ENCODE peak calls at places on chromosome X, in ten cellular contexts. D, U, V, N, Q, L, H, Y, I and P are unnamed samples.
A peak's percentile ranks its signal among the peaks of the same experiment; 100 is the strongest.

GRCh38 chrX:2610246-2611170 is 80.6 kb upstream of the CD99 start:
- DNase-seq in V (no peak), H (no peak), Y (no peak), L (no peak), Q (peak; percentile 63), N (no peak), U (no peak), D (no peak), I (no peak), P (no peak)

GRCh38 chrX:131728295-131729145 is 184.6 kb downstream of the OR13H1 start:
- DNase-seq in D (no peak), H (no peak), N (no peak), U (peak; percentile 90), Q (peak; percentile 1), Y (peak; percentile 81), L (peak; percentile 15), V (no peak), I (no peak), P (peak; percentile 58)

GRCh38 chrX:20459410-20460350 is 193.0 kb upstream of the RPS6KA3 start:
- DNase-seq in U (no peak), H (no peak), D (no peak), Q (no peak), L (no peak), Y (no peak), I (no peak), N (no peak), V (no peak), P (no peak)

GRCh38 chrX:150763810-150764209 is 70.6 kb downstream of the MTMR1 start:
- DNase-seq in I (no peak), Y (no peak), L (no peak), Q (no peak), D (no peak), U (no peak), H (no peak), N (peak; percentile 27), V (no peak), P (no peak)

GRCh38 chrX:150833454-150834056 is 64.9 kb downstream of the CD99L2 start:
- DNase-seq in N (no peak), I (no peak), H (no peak), Q (no peak), D (no peak), Y (no peak), V (no peak), L (no peak), U (no peak), P (no peak)

GRCh38 chrX:10608099-10608498 is 12.3 kb downstream of the MID1 start:
- DNase-seq in L (no peak), V (no peak), H (no peak), I (no peak), U (no peak), N (no peak), Y (no peak), D (no peak), Q (peak; percentile 55), P (no peak)

GRCh38 chrX:109839694-109840358 is 106.8 kb upstream of the ACSL4 start:
- DNase-seq in V (no peak), H (no peak), U (no peak), D (no peak), I (no peak), N (peak; percentile 41), Q (peak; percentile 79), Y (no peak), L (peak; percentile 31), P (peak; percentile 80)

GRCh38 chrX:73127700-73128241 is 48.5 kb upstream of the PABPC1L2A start:
- DNase-seq in Y (no peak), D (no peak), L (peak; percentile 17), U (no peak), I (no peak), N (peak; percentile 6), V (no peak), H (no peak), Q (no peak), P (peak; percentile 19)

GRCh38 chrX:111728096-111728495 is 47.1 kb downstream of the ALG13 start:
- DNase-seq in L (no peak), Q (no peak), V (no peak), D (no peak), Y (no peak), N (no peak), U (no peak), H (no peak), I (no peak), P (no peak)

GRCh38 chrX:153460826-153461225 is 9.6 kb downstream of the HAUS7 start:
- DNase-seq in V (peak; percentile 23), Q (peak; percentile 57), L (peak; percentile 73), I (peak; percentile 10), H (no peak), N (peak; percentile 68), U (no peak), Y (peak; percentile 36), D (peak; percentile 53), P (peak; percentile 79)

GRCh38 chrX:112672788-112673560 is 6.8 kb downstream of the LHFPL1 start:
- DNase-seq in H (no peak), D (no peak), V (no peak), Q (no peak), N (no peak), I (no peak), L (no peak), Y (no peak), U (no peak), P (no peak)

GRCh38 chrX:150574824-150575409 is 6.5 kb downstream of the MTM1 start:
- DNase-seq in Q (no peak), L (no peak), U (no peak), H (no peak), D (no peak), I (no peak), Y (no peak), V (no peak), N (no peak), P (no peak)

GRCh38 chrX:97629597-97629985 is 745.9 kb downstream of the RPA4 start:
- DNase-seq in Q (no peak), H (no peak), V (no peak), N (no peak), Y (no peak), L (no peak), D (no peak), I (no peak), U (no peak), P (no peak)

GRCh38 chrX:3582421-3582820 is 131.0 kb downstream of the PRKX start:
- DNase-seq in N (no peak), I (no peak), Y (no peak), Q (no peak), U (no peak), V (no peak), D (no peak), H (no peak), L (no peak), P (no peak)

GRCh38 chrX:39814391-39814790 is 283.4 kb downstream of the BCOR start:
- DNase-seq in N (no peak), H (peak; percentile 2), V (no peak), U (no peak), L (no peak), I (peak; percentile 7), Q (peak; percentile 57), Y (peak; percentile 15), D (peak; percentile 46), P (peak; percentile 22)

GRCh38 chrX:150664290-150664689 is 28.9 kb upstream of the MTMR1 start:
- DNase-seq in N (peak; percentile 10), D (no peak), Y (no peak), V (no peak), U (no peak), L (no peak), I (no peak), H (no peak), Q (no peak), P (no peak)

GRCh38 chrX:10177620-10178019 is 20.8 kb downstream of the CLCN4 start:
- DNase-seq in I (no peak), L (no peak), Y (no peak), U (no peak), N (no peak), D (no peak), Q (no peak), V (no peak), H (no peak), P (no peak)

GRCh38 chrX:19792412-19792811 is 95.0 kb downstream of the SH3KBP1 start:
- DNase-seq in V (no peak), U (no peak), N (no peak), L (no peak), I (no peak), Q (no peak), Y (no peak), D (no peak), H (no peak), P (no peak)

GRCh38 chrX:7261672-7262332 is 113.8 kb upstream of the PUDP start:
- DNase-seq in H (no peak), N (no peak), I (no peak), Y (no peak), U (no peak), Q (no peak), D (no peak), L (no peak), V (no peak), P (no peak)

GRCh38 chrX:20418809-20419208 is 152.1 kb upstream of the RPS6KA3 start:
- DNase-seq in V (no peak), I (no peak), N (no peak), H (no peak), Y (no peak), L (no peak), U (no peak), Q (no peak), D (no peak), P (no peak)

GRCh38 chrX:145848451-145848850 is 30.8 kb downstream of the SLITRK2 start:
- DNase-seq in I (no peak), V (no peak), N (peak; percentile 4), Y (no peak), U (no peak), H (no peak), D (no peak), Q (no peak), L (no peak), P (no peak)

GRCh38 chrX:72028701-72029470 is 102.8 kb downstream of the RTL5 start:
- DNase-seq in Y (no peak), L (no peak), Q (no peak), V (no peak), I (no peak), D (no peak), N (no peak), U (peak; percentile 32), H (no peak), P (no peak)

GRCh38 chrX:153474718-153475117 is 4.3 kb upstream of the HAUS7 start:
- DNase-seq in L (peak; percentile 51), Y (peak; percentile 40), H (peak; percentile 22), V (no peak), N (peak; percentile 47), D (peak; percentile 49), I (peak; percentile 17), U (peak; percentile 69), Q (peak; percentile 66), P (no peak)

GRCh38 chrX:50747471-50747900 is 66.5 kb downstream of the SHROOM4 start:
- DNase-seq in N (peak; percentile 33), U (no peak), H (no peak), V (peak; percentile 1), Q (peak; percentile 0), I (no peak), Y (no peak), D (no peak), L (peak; percentile 17), P (peak; percentile 40)